ENCODE peak calls at places on chromosomes 1 and 21, in nine cellular contexts. K is adrenal gland, Z is body of pancreas, X is testis, I is H9, W is heart left ventricle, L is astrocyte, A is tibial artery, E is K562. V is an unnamed sample.

GRCh38 chr1:110594466-110595076 is 11.6 kb downstream of the KCNA2 start:
- DNase-seq in K (no peak), Z (no peak), X (peak; percentile 44), I (no peak), W (no peak), L (no peak), A (no peak), E (no peak), V (no peak)

GRCh38 chr21:39314155-39315027 is 959 bp upstream of the BRWD1 start:
- DNase-seq in K (peak; percentile 75), Z (peak; percentile 46), X (peak; percentile 72), I (peak; percentile 63), W (peak; percentile 46), L (peak; percentile 73), A (peak; percentile 71), E (peak; percentile 71), V (peak; percentile 27)

GRCh38 chr1:235709018-235709417 is 59.4 kb upstream of the GNG4 start:
- DNase-seq in K (no peak), Z (no peak), X (no peak), I (no peak), W (no peak), L (no peak), A (no peak), E (no peak), V (no peak)

GRCh38 chr1:236141447-236142357 is 637 bp upstream of the GPR137B start:
- DNase-seq in K (no peak), Z (peak; percentile 19), X (peak; percentile 54), I (peak; percentile 64), W (no peak), L (peak; percentile 54), A (no peak), E (no peak), V (peak; percentile 50)

GRCh38 chr1:228349701-228350171 is 56.9 kb downstream of the TRIM11 start:
- DNase-seq in K (peak; percentile 27), Z (no peak), X (no peak), I (no peak), W (no peak), L (no peak), A (peak; percentile 60), E (no peak), V (no peak)

GRCh38 chr1:9593147-9593491 is 4.4 kb downstream of the TMEM201 start:
- DNase-seq in K (no peak), Z (no peak), X (no peak), I (no peak), W (no peak), L (no peak), A (no peak), E (no peak), V (no peak)

GRCh38 chr21:36698160-36699025 is 522 bp upstream of the SIM2 start:
- DNase-seq in K (no peak), Z (no peak), X (no peak), I (peak; percentile 70), W (no peak), L (no peak), A (no peak), E (no peak), V (peak; percentile 48)

GRCh38 chr21:16913010-16913409 is 599.8 kb upstream of the CXADR start:
- DNase-seq in K (no peak), Z (no peak), X (no peak), I (peak; percentile 34), W (no peak), L (no peak), A (no peak), E (no peak), V (no peak)

GRCh38 chr1:244444854-244445253 is 6.9 kb downstream of the ADSS2 start:
- DNase-seq in K (no peak), Z (no peak), X (no peak), I (no peak), W (no peak), L (no peak), A (no peak), E (no peak), V (no peak)

GRCh38 chr1:11134352-11135266 is 34.9 kb upstream of the EXOSC10 start:
- DNase-seq in K (no peak), Z (no peak), X (peak; percentile 28), I (no peak), W (no peak), L (peak; percentile 10), A (peak; percentile 73), E (peak; percentile 14), V (peak; percentile 67)

GRCh38 chr21:29641635-29642550 is 297.9 kb downstream of the GRIK1 start:
- DNase-seq in K (no peak), Z (no peak), X (no peak), I (no peak), W (no peak), L (no peak), A (no peak), E (peak; percentile 99), V (no peak)

GRCh38 chr1:16607433-16607851 is 5.9 kb downstream of the NBPF1 start:
- DNase-seq in K (no peak), Z (no peak), X (no peak), I (peak; percentile 35), W (no peak), L (no peak), A (no peak), E (no peak), V (no peak)

GRCh38 chr1:19339199-19339861 is 27.2 kb downstream of the SLC66A1 start:
- DNase-seq in K (no peak), Z (no peak), X (no peak), I (peak; percentile 49), W (no peak), L (no peak), A (no peak), E (no peak), V (no peak)

GRCh38 chr1:19342894-19343616 is 30.9 kb downstream of the SLC66A1 start:
- DNase-seq in K (no peak), Z (no peak), X (peak; percentile 38), I (no peak), W (no peak), L (no peak), A (peak; percentile 65), E (no peak), V (no peak)

GRCh38 chr1:19340387-19340937 is 28.3 kb downstream of the SLC66A1 start:
- DNase-seq in K (no peak), Z (no peak), X (no peak), I (no peak), W (no peak), L (no peak), A (no peak), E (no peak), V (no peak)

GRCh38 chr1:19342077-19342775 is 30.1 kb downstream of the SLC66A1 start:
- DNase-seq in K (no peak), Z (no peak), X (peak; percentile 57), I (no peak), W (peak; percentile 27), L (no peak), A (peak; percentile 65), E (no peak), V (no peak)

DNA sequence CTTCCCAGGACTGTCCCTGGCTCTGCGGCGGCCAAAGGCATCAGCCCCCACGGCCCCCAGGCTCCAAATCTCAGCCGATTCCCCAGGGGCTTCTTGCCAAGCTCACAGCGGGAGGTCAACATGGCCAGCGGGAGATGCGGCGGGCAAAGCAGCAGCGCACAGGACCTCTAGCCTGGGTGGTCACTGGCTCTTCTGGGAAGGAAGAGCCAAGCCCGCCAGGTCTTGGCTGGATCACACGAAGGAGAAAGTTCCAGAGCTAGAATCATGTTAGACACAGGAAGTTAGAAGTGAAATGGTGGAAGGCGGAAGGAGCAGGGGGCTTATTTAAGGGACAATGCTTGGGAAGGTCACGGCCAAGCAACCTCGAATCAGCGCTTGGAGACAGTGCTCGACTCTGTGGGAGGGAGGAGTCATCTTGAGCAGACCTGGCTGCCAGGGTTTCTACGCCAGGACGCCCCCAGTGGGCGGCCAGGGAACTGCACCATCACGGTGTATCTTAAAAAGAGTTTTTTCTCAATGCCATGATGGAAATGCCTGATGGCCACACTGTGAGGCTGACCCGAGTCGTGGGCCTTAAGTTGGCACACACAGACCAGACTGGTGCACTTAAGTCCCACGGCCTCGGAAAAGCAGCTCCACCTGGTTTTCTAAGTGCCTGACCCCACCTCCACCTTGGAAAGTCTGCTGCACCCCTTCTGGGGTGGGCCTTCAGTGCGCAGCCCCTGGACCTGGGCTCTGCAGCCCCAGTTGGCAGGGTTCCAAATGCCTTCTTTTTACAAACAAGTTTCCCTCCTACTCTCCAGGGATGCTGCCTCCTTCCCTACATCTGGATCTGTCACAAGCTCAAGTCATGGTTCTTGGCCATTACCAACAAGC is 29.3 kb downstream of the SLC66A1 start:
- DNase-seq in K (peak; percentile 90), Z (peak; percentile 75), X (peak; percentile 86), I (peak; percentile 91), W (peak; percentile 51), L (peak; percentile 34), A (peak; percentile 87), E (peak; percentile 90), V (peak; percentile 76)
- H3K27ac ChIP-seq in K (peak overlapping the region; percentile 22), Z (no peak overlapping the region), X (peak overlapping the region; percentile 62), I (no peak overlapping the region), W (no peak overlapping the region), L (no peak overlapping the region), A (no peak overlapping the region), E (peak overlapping the region; percentile 6), V (peak overlapping the region; percentile 19)

GRCh38 chr1:34549199-34549598 is 205.6 kb upstream of the GJB5 start:
- DNase-seq in K (no peak), Z (peak; percentile 16), X (peak; percentile 20), I (peak; percentile 74), W (no peak), L (no peak), A (no peak), E (peak; percentile 42), V (no peak)
- TF ChIP-seq CTCF in K (no peak), Z (no peak), X (no peak), I (peak; percentile 71), W (no peak), L (no peak), A (no peak), E (peak; percentile 38), V (no peak)

DNA sequence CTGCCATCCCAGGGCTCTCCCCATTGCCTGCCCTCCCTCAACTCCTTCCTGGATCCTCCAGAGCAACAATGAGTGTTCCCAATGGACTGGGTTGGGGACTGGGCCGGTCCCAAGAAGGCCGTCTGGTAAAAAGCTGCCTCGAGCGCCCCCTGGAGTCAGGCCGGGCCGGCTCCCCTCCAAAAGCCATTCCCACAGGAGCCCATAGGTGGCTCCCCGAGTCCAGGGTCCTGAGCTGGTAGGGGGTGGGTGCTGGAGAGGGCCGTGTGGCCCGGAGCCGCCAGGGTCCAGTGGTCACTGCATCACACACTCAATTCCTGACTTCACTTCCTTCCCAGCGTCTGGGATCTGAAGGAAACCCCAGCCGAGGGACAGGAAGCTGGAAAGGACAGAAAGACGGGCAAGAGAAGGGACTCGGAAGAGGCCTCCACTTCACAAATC is 10.7 kb upstream of the ALDH4A1 start:
- DNase-seq in K (peak; percentile 96), Z (peak; percentile 80), X (peak; percentile 88), I (peak; percentile 92), W (peak; percentile 84), L (peak; percentile 61), A (peak; percentile 89), E (peak; percentile 89), V (peak; percentile 82)
- H3K27ac ChIP-seq in K (peak overlapping the region; percentile 69), Z (no peak overlapping the region), X (no peak overlapping the region), I (no peak overlapping the region), W (peak overlapping the region; percentile 64), L (peak overlapping the region; percentile 49), A (peak overlapping the region; percentile 72), E (no peak overlapping the region), V (peak overlapping the region; percentile 66)

DNA sequence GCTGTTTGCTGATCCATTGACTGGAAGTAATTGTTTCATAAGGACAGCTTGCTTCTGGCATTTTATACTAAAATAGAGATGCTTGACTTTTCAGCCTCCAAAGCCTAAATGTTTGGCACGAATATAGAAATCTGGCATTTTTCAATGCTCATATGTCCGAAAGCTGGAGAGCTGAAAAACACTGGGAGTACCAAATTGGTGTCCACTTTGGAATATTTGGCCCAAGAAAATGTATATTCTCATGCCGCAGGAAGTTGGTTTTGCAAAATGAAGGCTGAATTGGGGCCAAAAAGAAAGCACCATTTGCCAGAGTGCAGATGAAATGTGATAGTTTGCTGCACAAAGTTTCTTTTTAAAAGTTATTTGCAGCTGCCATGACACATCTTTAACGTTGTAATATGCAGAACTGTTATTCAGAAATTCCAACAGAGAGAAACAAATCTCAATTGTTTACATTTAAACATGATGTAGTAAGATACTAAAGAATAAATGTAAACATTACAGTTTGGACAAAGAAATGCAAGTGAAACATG is 124.2 kb upstream of the LYPLAL1 start:
- DNase-seq in K (no peak), Z (no peak), X (no peak), I (no peak), W (no peak), L (no peak), A (no peak), E (no peak), V (no peak)
- TF ChIP-seq CTCF in K (no peak), Z (no peak), X (no peak), I (no peak), W (no peak), L (no peak), A (no peak), E (no peak), V (no peak)